ENCODE peak calls at places on chromosomes 12 and 14, in nine cellular contexts. R is IMR-90, Z is cardiac muscle cell, G is upper lobe of right lung, D is right lobe of liver, L is Peyer's patch, Y is AG04450, N is esophagus squamous epithelium, I is astrocyte of the spinal cord. J is an unnamed sample.

GRCh38 chr14:55846852-55847471 is 267.0 kb downstream of the KTN1 start:
- DNase-seq in L (no peak), D (no peak), Y (no peak), I (peak), R (peak), Z (no peak), N (no peak), G (no peak), J (no peak)

GRCh38 chr12:70918321-70918720 is 2.2 kb downstream of the PTPRR start:
- DNase-seq in Z (no peak), G (no peak), R (no peak), I (no peak), L (no peak), N (no peak), D (no peak), Y (no peak), J (no peak)

GRCh38 chr14:88599761-88600439 is 37.1 kb downstream of the ZC3H14 start:
- DNase-seq in G (no peak), D (no peak), Z (no peak), I (no peak), N (no peak), Y (no peak), L (no peak), R (no peak), J (no peak)

GRCh38 chr12:114655934-114656697 is 27.9 kb downstream of the TBX3 start:
- DNase-seq in Y (peak), Z (no peak), L (no peak), D (no peak), I (peak), R (peak), G (no peak), N (no peak), J (no peak)

GRCh38 chr14:36625014-36625413 is 36.6 kb upstream of the PAX9 start:
- DNase-seq in D (no peak), G (no peak), Y (no peak), R (no peak), Z (no peak), N (no peak), L (no peak), I (no peak), J (no peak)

GRCh38 chr14:67424539-67424938 is 12.6 kb upstream of the PLEK2 start:
- DNase-seq in G (no peak), Y (no peak), N (no peak), L (no peak), Z (no peak), D (no peak), I (no peak), R (no peak), J (no peak)

GRCh38 chr12:75208851-75209781 is 523 bp downstream of the KCNC2 start:
- DNase-seq in G (no peak), Z (peak), Y (peak), N (no peak), L (no peak), I (peak), R (peak), D (no peak), J (no peak)

GRCh38 chr12:118571730-118572129 is 195.4 kb downstream of the SUDS3 start:
- DNase-seq in Y (no peak), G (no peak), I (no peak), N (no peak), R (no peak), D (no peak), L (no peak), Z (no peak), J (no peak)

GRCh38 chr14:106665814-106666213 is 1139.4 kb downstream of the TMEM121 start:
- DNase-seq in G (no peak), Z (no peak), Y (no peak), R (no peak), L (no peak), I (no peak), N (no peak), D (no peak), J (no peak)

GRCh38 chr12:1611775-1612174 is 17.3 kb upstream of the WNT5B start:
- DNase-seq in Y (peak), Z (no peak), D (no peak), N (no peak), R (peak), L (no peak), I (peak), G (no peak), J (peak)

GRCh38 chr12:100962086-100962712 is 167.6 kb downstream of the ANO4 start:
- DNase-seq in N (no peak), D (no peak), L (no peak), R (no peak), Y (no peak), Z (no peak), G (no peak), I (no peak), J (no peak)

GRCh38 chr12:6582196-6582595 is 14.1 kb upstream of the NOP2 start:
- DNase-seq in G (no peak), L (no peak), Y (no peak), I (no peak), D (no peak), R (no peak), Z (no peak), N (no peak), J (no peak)
- TF ChIP-seq CTCF in G (no peak), L (no peak), Y (peak), I (peak), D (no peak), R (no peak), Z (peak), N (no peak), J (peak)

GRCh38 chr12:25456474-25456873 is 96.6 kb downstream of the LMNTD1 start:
- DNase-seq in N (no peak), Z (no peak), D (no peak), Y (no peak), I (no peak), L (no peak), G (no peak), R (no peak), J (no peak)
- TF ChIP-seq CTCF in N (no peak), Z (no peak), D (no peak), Y (no peak), I (no peak), L (no peak), G (no peak), R (no peak), J (no peak)

GRCh38 chr12:80567391-80567790 is 123.4 kb downstream of the PTPRQ start:
- DNase-seq in Z (no peak), D (no peak), G (no peak), Y (no peak), L (no peak), N (no peak), I (peak), R (peak), J (no peak)

GRCh38 chr12:80559766-80560165 is 115.7 kb downstream of the PTPRQ start:
- DNase-seq in Y (no peak), L (no peak), Z (no peak), I (no peak), R (no peak), G (no peak), D (no peak), N (no peak), J (no peak)

DNA sequence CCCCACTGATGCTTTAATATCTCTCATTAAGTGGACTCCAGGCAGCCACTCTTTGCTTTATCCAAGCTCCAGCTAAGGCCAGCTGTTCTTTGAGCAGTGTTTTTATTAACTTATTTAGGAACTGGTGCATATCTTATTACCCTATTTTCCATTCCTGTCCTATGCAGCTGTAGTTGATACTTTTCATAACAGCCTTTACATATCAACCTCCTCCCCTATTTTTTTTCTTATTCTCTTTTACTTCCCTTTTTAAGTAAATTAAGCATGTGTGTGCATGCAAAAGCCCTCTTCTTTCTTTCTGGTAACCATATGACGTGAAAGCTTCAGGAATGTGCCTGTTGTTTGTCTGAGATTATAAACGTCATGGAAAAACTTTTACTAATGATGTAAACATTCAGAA is 121.2 kb downstream of the PTPRQ start:
- DNase-seq in N (no peak), L (no peak), D (no peak), I (peak), G (no peak), R (peak), Z (no peak), Y (peak), J (no peak)
- TF ChIP-seq CTCF in N (no peak), L (no peak), D (no peak), I (no peak), G (no peak), R (no peak), Z (no peak), Y (no peak), J (no peak)

GRCh38 chr12:108738165-108738564 is 6.8 kb upstream of the CORO1C start:
- DNase-seq in I (no peak), D (no peak), Z (no peak), R (no peak), G (no peak), L (no peak), Y (no peak), N (no peak), J (no peak)

GRCh38 chr12:108732489-108732888 is 1.2 kb upstream of the CORO1C start:
- DNase-seq in R (no peak), Z (no peak), N (no peak), G (no peak), D (no peak), Y (no peak), I (no peak), L (no peak), J (no peak)

GRCh38 chr12:108734200-108734906 is 3.0 kb upstream of the CORO1C start:
- DNase-seq in Y (peak), N (no peak), I (peak), G (no peak), L (no peak), Z (no peak), R (peak), D (peak), J (peak)

GRCh38 chr12:108733132-108733531 is 1.8 kb upstream of the CORO1C start:
- DNase-seq in Y (no peak), G (no peak), R (no peak), D (no peak), Z (no peak), N (no peak), I (no peak), L (no peak), J (no peak)

GRCh38 chr12:108735855-108736254 is 4.5 kb upstream of the CORO1C start:
- DNase-seq in L (no peak), D (no peak), R (no peak), I (no peak), Z (no peak), N (no peak), G (no peak), Y (no peak), J (no peak)
- TF ChIP-seq CTCF in L (no peak), D (no peak), R (no peak), I (no peak), Z (no peak), N (no peak), G (no peak), Y (no peak), J (no peak)

DNA sequence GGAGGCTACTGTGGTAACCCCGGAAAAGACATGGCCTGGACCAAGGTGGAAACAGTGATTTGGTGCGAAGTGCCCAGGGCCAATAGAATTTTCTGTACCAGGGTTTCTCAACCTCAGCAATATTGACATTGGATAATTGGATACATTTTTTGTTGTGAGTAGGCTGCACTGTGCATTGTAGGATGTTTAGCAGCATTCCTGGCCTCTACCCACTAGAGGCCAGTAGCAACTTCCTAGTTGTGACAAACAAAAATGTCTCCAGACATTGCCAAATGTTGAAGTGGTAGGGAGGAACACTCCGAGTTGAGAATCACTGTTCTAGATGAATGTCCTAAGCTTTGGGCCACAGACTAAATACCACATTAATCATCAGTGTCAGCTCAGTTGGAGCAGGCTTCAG is 6.2 kb upstream of the CGRRF1 start:
- DNase-seq in I (peak), D (no peak), Y (no peak), Z (peak), N (no peak), L (no peak), R (peak), G (no peak), J (no peak)
- TF ChIP-seq CTCF in I (peak), D (peak), Y (peak), Z (peak), N (no peak), L (peak), R (peak), G (peak), J (peak)

DNA sequence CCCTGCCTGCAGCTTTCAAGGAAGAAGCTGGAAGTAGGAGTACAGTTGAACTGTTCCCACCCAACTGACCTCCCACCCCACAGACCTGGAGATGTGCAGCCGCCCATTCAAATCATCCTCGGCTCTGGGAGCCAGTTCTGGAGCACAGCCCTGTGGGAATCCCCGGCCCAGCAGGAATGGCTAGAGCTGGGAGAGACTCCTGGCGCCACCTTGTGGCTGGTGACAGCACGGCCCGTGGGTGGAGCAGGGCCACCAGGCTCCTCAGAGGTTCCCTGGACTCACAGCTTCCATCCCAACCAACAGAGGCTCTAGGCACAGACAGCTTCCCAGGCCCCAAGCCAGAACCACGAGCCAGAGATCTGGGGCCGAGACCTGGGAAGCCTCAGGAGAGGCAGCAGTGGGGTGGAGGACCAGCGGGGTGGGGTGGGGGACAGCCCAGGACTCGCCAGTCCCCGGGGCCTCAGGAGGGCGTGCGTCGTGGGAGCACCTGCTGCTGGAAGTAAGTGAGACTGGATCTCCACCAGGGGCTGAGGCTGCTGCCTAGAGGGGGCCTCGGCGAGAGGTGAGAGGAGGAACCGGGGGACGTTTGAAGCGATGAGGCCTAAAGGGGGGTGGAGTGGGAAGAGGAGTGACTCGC is 43.4 kb downstream of the RNF34 start:
- DNase-seq in R (peak), L (peak), Y (peak), G (peak), N (no peak), D (peak), Z (peak), I (peak), J (peak)
- TF ChIP-seq CTCF in R (peak), L (peak), Y (peak), G (peak), N (peak), D (peak), Z (peak), I (peak), J (peak)

DNA sequence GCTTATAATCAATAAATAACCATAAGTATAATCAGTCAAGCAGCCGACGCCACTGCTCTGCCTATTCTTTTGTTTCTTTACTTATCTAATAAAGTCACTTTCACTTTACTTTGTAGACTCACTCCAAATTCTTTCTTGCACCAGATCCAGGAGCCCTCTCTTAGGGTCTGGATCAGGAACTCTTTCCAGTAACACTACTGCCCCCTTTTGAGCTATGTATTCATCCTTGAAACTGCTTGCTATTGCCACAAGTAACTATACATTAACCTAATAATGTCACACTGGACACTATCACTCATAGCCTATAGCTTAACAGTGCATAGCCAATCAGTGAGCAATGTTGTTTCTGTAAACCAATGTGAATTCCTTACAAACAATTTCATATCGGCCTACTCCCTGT is 2.8 kb upstream of the NID2 start:
- DNase-seq in N (no peak), L (no peak), Y (no peak), G (no peak), I (no peak), R (peak), Z (peak), D (no peak), J (no peak)
- TF ChIP-seq CTCF in N (no peak), L (no peak), Y (no peak), G (no peak), I (no peak), R (peak), Z (peak), D (no peak), J (peak)